ENCODE peak calls at places on chromosomes 3 and 15, in five cellular contexts. V is Peyer's patch; R is uterus; Z is heart left ventricle; C is CD4-positive, alpha-beta T cell. Q is an unnamed sample. For H3K27me3, the result is how much of the 10 kb centered on the place peaks cover.

GRCh38 chr3:52052831-52053306 is 3.5 kb downstream of the DUSP7 start:
- DNase-seq in V (peak), R (peak), Z (peak), C (peak), Q (peak)

GRCh38 chr3:27632431-27633223 is 89.5 kb downstream of the EOMES start:
- DNase-seq in V (peak), R (peak), Z (peak), C (peak), Q (peak)

GRCh38 chr3:142057331-142057725 is 92.0 kb downstream of the TFDP2 start:
- DNase-seq in V (no peak), R (no peak), Z (no peak), C (no peak), Q (no peak)

GRCh38 chr15:84799511-84800187 is 17.5 kb upstream of the ALPK3 start:
- DNase-seq in V (peak), R (no peak), Z (no peak), C (no peak), Q (no peak)

GRCh38 chr3:186108106-186108940 is 566 bp downstream of the ETV5 start:
- DNase-seq in V (peak), R (peak), Z (peak), C (no peak), Q (peak)

GRCh38 chr3:48564022-48564421 is 441 bp upstream of the UCN2 start:
- DNase-seq in V (no peak), R (no peak), Z (peak), C (peak), Q (no peak)

GRCh38 chr15:57537072-57537471 is 54.6 kb upstream of the MYZAP start:
- DNase-seq in V (no peak), R (peak), Z (no peak), C (no peak), Q (no peak)

GRCh38 chr15:28123408-28124023 is 24.4 kb upstream of the OCA2 start:
- DNase-seq in V (peak), R (peak), Z (peak), C (peak), Q (peak)

GRCh38 chr15:86082619-86083377 is 3.1 kb downstream of the AGBL1 start:
- DNase-seq in V (no peak), R (no peak), Z (no peak), C (no peak), Q (no peak)

GRCh38 chr3:180188512-180189309 is 152.0 kb upstream of the PEX5L start:
- DNase-seq in V (no peak), R (no peak), Z (no peak), C (no peak), Q (no peak)

GRCh38 chr3:194689493-194689901 is 3.8 kb downstream of the FAM43A start:
- DNase-seq in V (peak), R (peak), Z (no peak), C (no peak), Q (peak)

GRCh38 chr3:115853083-115853482 is 229.8 kb downstream of the GAP43 start:
- DNase-seq in V (no peak), R (no peak), Z (no peak), C (no peak), Q (no peak)

GRCh38 chr3:168620854-168621253 is 525.1 kb upstream of the GOLIM4 start:
- DNase-seq in V (no peak), R (no peak), Z (no peak), C (no peak), Q (no peak)

GRCh38 chr3:60291115-60291514 is 960.1 kb downstream of the FHIT start:
- DNase-seq in V (no peak), R (no peak), Z (no peak), C (no peak), Q (no peak)
- TF ChIP-seq CTCF in V (no peak), R (no peak), Z (no peak), C (no peak), Q (no peak)

DNA sequence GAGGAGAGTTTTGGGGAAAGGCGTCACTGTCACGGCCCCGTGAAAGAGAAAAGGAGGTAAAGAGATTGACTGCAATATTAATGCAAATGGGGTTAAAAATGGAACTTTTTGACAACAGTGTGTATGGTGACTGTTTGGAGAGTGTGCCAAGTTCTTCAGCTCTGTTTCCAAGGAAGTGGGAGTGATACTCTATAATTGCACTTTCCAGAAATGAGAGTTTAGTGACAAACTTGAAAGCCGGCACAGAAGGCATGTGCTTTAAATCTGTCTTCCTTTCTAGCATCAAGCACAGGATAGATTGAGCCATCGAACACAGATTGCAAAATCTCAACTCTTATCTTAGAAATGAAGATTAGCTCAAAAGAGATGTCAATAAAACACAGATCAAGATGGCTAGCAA is 51.9 kb upstream of the SNRPA1 start:
- DNase-seq in V (no peak), R (no peak), Z (no peak), C (no peak), Q (no peak)
- H3K27ac ChIP-seq in V (no peak), R (no peak), Z (no peak), C (no peak), Q (no peak)

DNA sequence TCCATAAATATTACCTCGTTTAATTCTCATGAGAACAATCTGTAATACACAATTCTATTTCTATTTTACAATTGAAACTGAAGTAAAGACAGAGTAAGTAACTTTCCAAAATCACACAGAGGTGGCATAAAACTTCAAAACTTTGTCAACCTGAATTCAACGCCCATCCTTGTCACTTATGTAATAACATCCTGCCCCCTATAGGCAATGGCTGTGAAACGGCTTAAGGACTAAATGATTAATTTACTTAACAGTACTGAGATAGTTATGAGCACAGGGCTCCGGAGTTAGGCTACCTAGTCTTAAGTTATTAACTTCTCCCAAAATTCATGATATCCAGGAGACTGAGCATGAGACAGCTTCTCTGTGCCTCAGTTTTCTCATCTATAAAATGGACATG is 293.1 kb upstream of the CHRM5 start:
- DNase-seq in V (no peak), R (no peak), Z (no peak), C (no peak), Q (no peak)
- H3K27me3 ChIP-seq in V (under half), R (under half), Z (under half), C (under half), Q (half or more)

GRCh38 chr3:45906681-45907220 is 20.4 kb downstream of the CCR9 start:
- DNase-seq in V (no peak), R (no peak), Z (no peak), C (no peak), Q (no peak)
- TF ChIP-seq CTCF in V (peak), R (peak), Z (no peak), C (no peak), Q (peak)

DNA sequence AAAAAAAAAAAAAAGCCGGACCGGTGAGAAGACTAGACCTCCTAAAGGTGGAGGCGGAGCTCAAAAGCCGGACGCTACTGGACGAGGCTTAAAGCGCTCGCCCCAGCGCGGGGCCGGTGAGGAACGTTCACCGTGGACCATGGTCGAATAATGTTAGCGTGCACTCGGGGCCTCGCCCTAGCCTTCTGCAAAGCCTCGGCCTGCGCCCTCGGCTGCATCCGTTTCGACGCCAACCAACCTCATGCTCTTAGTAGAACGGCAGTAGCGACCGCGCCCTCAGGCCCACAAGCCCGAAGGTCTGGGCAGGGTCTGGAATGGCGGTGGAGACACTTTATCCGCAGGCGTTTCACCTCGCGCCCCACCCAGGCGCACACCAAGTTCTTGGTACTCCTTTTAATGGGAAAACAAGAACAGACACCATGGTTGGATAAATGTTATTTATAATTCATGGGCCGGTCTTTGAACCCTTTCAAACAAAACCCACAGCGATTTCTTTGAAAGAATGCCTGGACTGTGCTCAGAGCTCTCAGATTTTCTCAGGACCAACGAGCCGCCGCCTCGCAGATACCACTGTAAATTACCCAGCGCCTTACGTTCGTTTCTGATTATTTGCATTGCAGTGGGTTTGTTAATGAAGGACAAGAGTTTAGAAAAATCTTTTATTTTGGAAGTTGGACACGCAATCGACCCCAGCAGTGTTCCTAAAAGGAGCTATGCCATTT is 1.3 kb upstream of the ISL2 start:
- DNase-seq in V (no peak), R (no peak), Z (no peak), C (no peak), Q (no peak)
- H3K27ac ChIP-seq in V (peak), R (no peak), Z (no peak), C (no peak), Q (no peak)

GRCh38 chr15:61398310-61398709 is 169.2 kb upstream of the RORA start:
- DNase-seq in V (no peak), R (no peak), Z (no peak), C (no peak), Q (no peak)
- H3K27me3 ChIP-seq in V (under half), R (under half), Z (under half), C (under half), Q (under half)

GRCh38 chr3:161556533-161556932 is 59.9 kb downstream of the OTOL1 start:
- DNase-seq in V (no peak), R (no peak), Z (no peak), C (no peak), Q (no peak)

GRCh38 chr3:161555367-161555766 is 58.8 kb downstream of the OTOL1 start:
- DNase-seq in V (no peak), R (no peak), Z (no peak), C (no peak), Q (no peak)

GRCh38 chr3:161551697-161552096 is 55.1 kb downstream of the OTOL1 start:
- DNase-seq in V (no peak), R (no peak), Z (no peak), C (no peak), Q (no peak)

GRCh38 chr3:161549251-161549650 is 52.6 kb downstream of the OTOL1 start:
- DNase-seq in V (no peak), R (no peak), Z (no peak), C (no peak), Q (no peak)

GRCh38 chr3:161552984-161553383 is 56.4 kb downstream of the OTOL1 start:
- DNase-seq in V (no peak), R (no peak), Z (no peak), C (no peak), Q (no peak)
- TF ChIP-seq CTCF in V (no peak), R (no peak), Z (no peak), C (no peak), Q (no peak)

DNA sequence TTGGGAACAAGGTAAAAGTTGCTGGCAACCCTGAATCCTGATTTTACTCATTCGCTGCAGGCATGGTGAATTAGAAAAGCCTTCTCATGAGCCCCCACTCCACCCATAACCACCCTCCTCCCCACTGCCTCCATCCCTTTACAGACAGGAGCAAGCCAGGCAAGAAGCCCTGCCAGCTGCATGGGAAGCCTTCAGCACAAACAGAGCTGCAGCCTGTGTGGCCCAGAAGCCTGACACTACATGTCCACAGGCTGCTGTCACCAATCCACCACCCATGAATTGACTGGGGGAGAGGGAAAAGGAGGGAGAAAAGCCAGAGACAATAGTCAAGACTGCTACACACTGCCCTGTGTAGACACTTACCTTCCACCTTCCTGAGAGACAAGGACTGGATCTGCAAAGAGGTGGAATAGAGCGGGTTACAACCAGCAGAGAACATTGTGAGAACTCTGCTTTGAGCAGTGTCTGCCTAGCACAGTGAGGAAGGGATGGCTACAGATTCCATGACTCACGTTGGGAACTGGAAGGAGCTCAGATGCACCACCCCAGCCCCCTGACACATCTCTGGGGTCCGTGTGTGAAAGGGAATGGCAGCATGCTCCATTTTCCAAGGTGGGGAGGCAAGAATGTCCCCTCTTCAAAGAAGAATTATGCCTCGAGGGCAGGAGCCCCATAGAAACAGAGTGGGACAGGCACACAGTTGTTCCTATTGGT is 33.9 kb downstream of the DZIP1L start:
- DNase-seq in V (no peak), R (no peak), Z (no peak), C (no peak), Q (no peak)
- H3K27ac ChIP-seq in V (no peak), R (peak), Z (peak), C (no peak), Q (peak)

Q was measured in left ventricle myocardium inferior.